ENCODE peak calls at places on chromosome 12, in eight cellular contexts. One of them, this sample, is unnamed.

GRCh38 chr12:47408171-47408871 is 297.5 kb downstream of the RPAP3 start:
- DNase-seq in mesenchymal stem cell: no peak
- DNase-seq in A549: peak; percentile 22
- DNase-seq in suprapubic skin: no peak
- DNase-seq in heart right ventricle: no peak
- DNase-seq in GM23338: peak; percentile 71
- DNase-seq in PC-9: peak; percentile 49
- DNase-seq in tibial artery: no peak
- DNase-seq in this sample: no peak

GRCh38 chr12:99087278-99087677 is 442.2 kb downstream of the APAF1 start:
- DNase-seq in mesenchymal stem cell: no peak
- DNase-seq in A549: no peak
- DNase-seq in suprapubic skin: no peak
- DNase-seq in heart right ventricle: no peak
- DNase-seq in GM23338: peak; percentile 67
- DNase-seq in PC-9: no peak
- DNase-seq in tibial artery: no peak
- DNase-seq in this sample: no peak

GRCh38 chr12:55996201-55996714 is 818 bp upstream of the SUOX start:
- DNase-seq in mesenchymal stem cell: peak; percentile 77
- DNase-seq in A549: peak; percentile 66
- DNase-seq in suprapubic skin: no peak
- DNase-seq in heart right ventricle: no peak
- DNase-seq in GM23338: peak; percentile 77
- DNase-seq in PC-9: peak; percentile 52
- DNase-seq in tibial artery: peak; percentile 65
- DNase-seq in this sample: peak; percentile 68

GRCh38 chr12:131141483-131141882 is 187.8 kb downstream of the ADGRD1 start:
- DNase-seq in mesenchymal stem cell: no peak
- DNase-seq in A549: no peak
- DNase-seq in suprapubic skin: no peak
- DNase-seq in heart right ventricle: no peak
- DNase-seq in GM23338: no peak
- DNase-seq in PC-9: no peak
- DNase-seq in tibial artery: no peak
- DNase-seq in this sample: no peak

GRCh38 chr12:117594481-117594880 is 233.1 kb upstream of the NOS1 start:
- DNase-seq in mesenchymal stem cell: no peak
- DNase-seq in A549: no peak
- DNase-seq in suprapubic skin: no peak
- DNase-seq in heart right ventricle: no peak
- DNase-seq in GM23338: no peak
- DNase-seq in PC-9: no peak
- DNase-seq in tibial artery: no peak
- DNase-seq in this sample: no peak

GRCh38 chr12:104304261-104305004 is 894 bp downstream of the EID3 start:
- DNase-seq in mesenchymal stem cell: no peak
- DNase-seq in A549: no peak
- DNase-seq in suprapubic skin: no peak
- DNase-seq in heart right ventricle: no peak
- DNase-seq in GM23338: no peak
- DNase-seq in PC-9: no peak
- DNase-seq in tibial artery: no peak
- DNase-seq in this sample: no peak

GRCh38 chr12:119383206-119383605 is 48.7 kb downstream of the CCDC60 start:
- DNase-seq in mesenchymal stem cell: no peak
- DNase-seq in A549: no peak
- DNase-seq in suprapubic skin: no peak
- DNase-seq in heart right ventricle: no peak
- DNase-seq in GM23338: no peak
- DNase-seq in PC-9: no peak
- DNase-seq in tibial artery: no peak
- DNase-seq in this sample: no peak

GRCh38 chr12:25051583-25052190 is 102.8 kb upstream of the BCAT1 start:
- DNase-seq in mesenchymal stem cell: no peak
- DNase-seq in A549: no peak
- DNase-seq in suprapubic skin: no peak
- DNase-seq in heart right ventricle: no peak
- DNase-seq in GM23338: no peak
- DNase-seq in PC-9: no peak
- DNase-seq in tibial artery: no peak
- DNase-seq in this sample: no peak

GRCh38 chr12:70196732-70197361 is 46.4 kb upstream of the CNOT2 start:
- DNase-seq in mesenchymal stem cell: peak; percentile 16
- DNase-seq in A549: no peak
- DNase-seq in suprapubic skin: no peak
- DNase-seq in heart right ventricle: no peak
- DNase-seq in GM23338: no peak
- DNase-seq in PC-9: no peak
- DNase-seq in tibial artery: no peak
- DNase-seq in this sample: no peak

GRCh38 chr12:67981236-67982164 is 7.7 kb upstream of the IFNG-AS1 start:
- DNase-seq in mesenchymal stem cell: peak; percentile 70
- DNase-seq in A549: peak; percentile 7
- DNase-seq in suprapubic skin: no peak
- DNase-seq in heart right ventricle: no peak
- DNase-seq in GM23338: no peak
- DNase-seq in PC-9: peak; percentile 35
- DNase-seq in tibial artery: no peak
- DNase-seq in this sample: no peak

DNA sequence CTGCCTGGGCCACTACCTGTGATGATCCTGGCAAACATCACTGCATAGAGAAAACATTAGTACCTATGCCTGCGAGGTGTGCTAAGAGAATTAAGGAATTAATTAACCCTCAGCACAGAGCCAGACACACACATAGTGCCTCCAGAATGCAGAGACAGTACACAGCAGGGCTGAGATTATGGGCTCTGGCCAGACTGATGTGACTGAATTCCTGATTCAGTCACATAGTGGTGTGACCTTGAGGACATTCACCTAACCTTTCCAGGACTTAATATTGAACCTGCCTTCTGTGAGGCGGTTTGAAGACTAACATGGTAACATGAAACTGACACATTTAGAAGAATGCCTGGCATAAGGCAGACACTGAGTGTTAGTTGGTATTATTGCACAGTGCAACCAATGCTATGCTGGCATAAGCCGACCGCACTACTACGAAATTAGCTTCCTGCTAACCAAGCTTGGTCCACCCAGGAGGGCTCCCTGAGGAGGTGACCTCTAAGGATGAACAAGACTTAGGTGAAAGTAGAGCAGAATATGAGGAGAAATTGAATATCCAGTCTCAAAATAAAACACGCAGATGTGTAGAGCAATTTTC is 32.0 kb upstream of the SELPLG start:
- DNase-seq in mesenchymal stem cell: no peak
- DNase-seq in A549: no peak
- DNase-seq in suprapubic skin: no peak
- DNase-seq in heart right ventricle: no peak
- DNase-seq in GM23338: no peak
- DNase-seq in PC-9: no peak
- DNase-seq in tibial artery: no peak
- DNase-seq in this sample: no peak
- H3K4me1 ChIP-seq in mesenchymal stem cell: peaks cover 12% of the 10 kb centered on the region
- H3K4me1 ChIP-seq in A549: peaks cover 61% of the 10 kb centered on the region
- H3K4me1 ChIP-seq in suprapubic skin: peaks cover 61% of the 10 kb centered on the region
- H3K4me1 ChIP-seq in heart right ventricle: peaks cover 51% of the 10 kb centered on the region
- H3K4me1 ChIP-seq in GM23338: no peaks in the 10 kb centered on the region
- H3K4me1 ChIP-seq in PC-9: peaks cover 7% of the 10 kb centered on the region
- H3K4me1 ChIP-seq in tibial artery: peaks cover 50% of the 10 kb centered on the region
- H3K4me1 ChIP-seq in this sample: peaks cover 9% of the 10 kb centered on the region

DNA sequence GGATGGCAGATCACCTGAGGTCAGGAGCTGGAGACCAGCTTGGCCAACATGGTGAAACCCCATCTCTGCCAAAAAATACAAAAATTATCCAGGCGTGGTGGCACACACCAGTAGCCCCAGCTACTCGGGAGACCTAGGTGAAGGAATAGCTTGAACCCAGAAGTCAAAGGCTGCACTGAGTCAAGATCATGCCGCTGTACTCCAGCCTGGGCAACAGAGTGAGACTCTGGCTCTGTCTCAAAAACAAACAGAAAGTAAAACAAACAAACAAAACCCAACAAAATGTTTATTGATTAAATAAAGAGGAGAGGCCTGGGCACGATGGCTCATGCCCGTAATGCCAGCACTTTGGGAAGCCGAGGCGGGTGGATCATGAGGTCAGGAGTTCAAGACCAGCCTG is 5.5 kb downstream of the ZCCHC8 start:
- DNase-seq in mesenchymal stem cell: no peak
- DNase-seq in A549: no peak
- DNase-seq in suprapubic skin: no peak
- DNase-seq in heart right ventricle: no peak
- DNase-seq in GM23338: no peak
- DNase-seq in PC-9: no peak
- DNase-seq in tibial artery: no peak
- DNase-seq in this sample: no peak
- H3K4me1 ChIP-seq in mesenchymal stem cell: peaks cover 5% of the 10 kb centered on the region
- H3K4me1 ChIP-seq in A549: peaks cover 14% of the 10 kb centered on the region
- H3K4me1 ChIP-seq in suprapubic skin: peaks cover 22% of the 10 kb centered on the region
- H3K4me1 ChIP-seq in heart right ventricle: peaks cover 6% of the 10 kb centered on the region
- H3K4me1 ChIP-seq in GM23338: peaks cover 5% of the 10 kb centered on the region
- H3K4me1 ChIP-seq in PC-9: peaks cover 17% of the 10 kb centered on the region
- H3K4me1 ChIP-seq in tibial artery: peaks cover 23% of the 10 kb centered on the region
- H3K4me1 ChIP-seq in this sample: peaks cover 3% of the 10 kb centered on the region

DNA sequence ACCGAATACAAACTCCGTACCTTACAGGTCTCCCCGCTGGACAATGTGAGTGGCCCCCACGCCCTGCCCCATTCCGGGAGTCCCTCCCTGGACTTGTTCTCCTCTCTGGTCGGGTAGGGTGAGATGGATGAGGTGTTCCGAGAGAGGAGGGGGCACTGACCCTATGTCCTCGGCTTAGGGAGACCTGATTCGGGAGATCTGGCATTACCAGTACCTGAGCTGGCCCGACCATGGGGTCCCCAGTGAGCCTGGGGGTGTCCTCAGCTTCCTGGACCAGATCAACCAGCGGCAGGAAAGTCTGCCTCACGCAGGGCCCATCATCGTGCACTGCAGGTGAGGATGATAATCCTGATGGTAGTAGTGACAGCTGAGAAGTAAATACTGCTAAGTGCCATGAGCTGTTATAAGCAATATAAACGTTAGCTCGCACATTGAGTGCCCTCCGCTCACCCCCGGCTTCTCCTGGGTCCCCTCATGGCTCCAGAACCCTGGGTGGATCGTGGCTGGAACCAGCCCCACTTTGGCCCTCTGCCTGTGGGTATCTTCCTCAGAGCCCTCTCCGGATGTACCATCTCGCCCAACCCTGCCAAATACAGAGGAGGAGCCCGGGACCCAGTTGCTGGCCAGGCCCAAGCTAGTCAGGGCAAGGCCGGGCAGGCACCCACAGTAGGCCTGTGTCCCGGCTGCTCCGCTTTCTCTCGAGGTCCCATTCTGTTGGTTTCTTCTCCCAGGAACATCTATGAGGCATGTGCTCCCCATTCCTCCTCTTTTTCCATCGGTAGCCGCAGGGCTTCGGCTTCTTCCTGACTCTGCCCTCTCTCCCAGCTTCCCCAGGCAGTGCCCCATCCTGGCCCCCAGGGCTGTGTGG is 6.8 kb downstream of the PTPN6 start:
- DNase-seq in mesenchymal stem cell: no peak
- DNase-seq in A549: no peak
- DNase-seq in suprapubic skin: no peak
- DNase-seq in heart right ventricle: no peak
- DNase-seq in GM23338: no peak
- DNase-seq in PC-9: no peak
- DNase-seq in tibial artery: no peak
- DNase-seq in this sample: peak; percentile 75
- H3K4me1 ChIP-seq in mesenchymal stem cell: peaks cover 16% of the 10 kb centered on the region
- H3K4me1 ChIP-seq in A549: peaks cover 23% of the 10 kb centered on the region
- H3K4me1 ChIP-seq in suprapubic skin: peaks cover 55% of the 10 kb centered on the region
- H3K4me1 ChIP-seq in heart right ventricle: peaks cover 31% of the 10 kb centered on the region
- H3K4me1 ChIP-seq in GM23338: peaks cover 32% of the 10 kb centered on the region
- H3K4me1 ChIP-seq in PC-9: peaks cover 29% of the 10 kb centered on the region
- H3K4me1 ChIP-seq in tibial artery: peaks cover 21% of the 10 kb centered on the region
- H3K4me1 ChIP-seq in this sample: peaks cover 25% of the 10 kb centered on the region

GRCh38 chr12:11729439-11730150 is 80.1 kb downstream of the ETV6 start:
- DNase-seq in mesenchymal stem cell: no peak
- DNase-seq in A549: no peak
- DNase-seq in suprapubic skin: no peak
- DNase-seq in heart right ventricle: no peak
- DNase-seq in GM23338: no peak
- DNase-seq in PC-9: no peak
- DNase-seq in tibial artery: no peak
- DNase-seq in this sample: no peak
- H3K4me1 ChIP-seq in mesenchymal stem cell: peaks cover 23% of the 10 kb centered on the region
- H3K4me1 ChIP-seq in A549: peaks cover 19% of the 10 kb centered on the region
- H3K4me1 ChIP-seq in suprapubic skin: peaks cover 53% of the 10 kb centered on the region
- H3K4me1 ChIP-seq in heart right ventricle: peaks cover 9% of the 10 kb centered on the region
- H3K4me1 ChIP-seq in GM23338: peaks cover 3% of the 10 kb centered on the region
- H3K4me1 ChIP-seq in PC-9: peaks cover 44% of the 10 kb centered on the region
- H3K4me1 ChIP-seq in tibial artery: peaks cover 84% of the 10 kb centered on the region
- H3K4me1 ChIP-seq in this sample: peaks cover 18% of the 10 kb centered on the region

DNA sequence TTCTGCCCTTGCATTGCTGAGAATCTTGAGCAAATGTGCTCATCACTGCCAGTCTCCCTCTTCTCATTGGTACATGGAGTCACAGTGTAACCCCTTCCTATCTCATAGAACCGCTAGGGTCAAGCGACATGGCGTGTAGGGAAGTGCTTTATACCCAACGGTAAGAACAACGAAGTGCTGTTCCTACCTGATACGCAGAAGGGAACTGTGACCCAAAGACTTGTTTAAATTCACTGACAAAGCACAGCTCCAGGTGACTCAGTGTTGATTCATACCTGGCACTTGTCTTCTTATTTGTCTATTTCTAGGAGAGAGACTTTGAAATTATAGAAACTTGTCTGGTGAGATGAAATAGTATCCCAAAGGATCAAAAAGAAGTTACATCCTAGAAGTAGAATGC is 53.7 kb downstream of the FBXL14 start:
- DNase-seq in mesenchymal stem cell: no peak
- DNase-seq in A549: no peak
- DNase-seq in suprapubic skin: no peak
- DNase-seq in heart right ventricle: no peak
- DNase-seq in GM23338: no peak
- DNase-seq in PC-9: peak; percentile 42
- DNase-seq in tibial artery: no peak
- DNase-seq in this sample: no peak
- H3K4me1 ChIP-seq in mesenchymal stem cell: peaks cover 6% of the 10 kb centered on the region
- H3K4me1 ChIP-seq in A549: peaks cover 9% of the 10 kb centered on the region
- H3K4me1 ChIP-seq in suprapubic skin: peaks cover 11% of the 10 kb centered on the region
- H3K4me1 ChIP-seq in heart right ventricle: no peaks in the 10 kb centered on the region
- H3K4me1 ChIP-seq in GM23338: no peaks in the 10 kb centered on the region
- H3K4me1 ChIP-seq in PC-9: peaks cover 20% of the 10 kb centered on the region
- H3K4me1 ChIP-seq in tibial artery: peaks cover 3% of the 10 kb centered on the region
- H3K4me1 ChIP-seq in this sample: no peaks in the 10 kb centered on the region

GRCh38 chr12:48445538-48445937 is 26.8 kb upstream of the ANP32D start:
- DNase-seq in mesenchymal stem cell: no peak
- DNase-seq in A549: no peak
- DNase-seq in suprapubic skin: no peak
- DNase-seq in heart right ventricle: no peak
- DNase-seq in GM23338: no peak
- DNase-seq in PC-9: no peak
- DNase-seq in tibial artery: no peak
- DNase-seq in this sample: no peak
- H3K4me1 ChIP-seq in mesenchymal stem cell: no peaks in the 10 kb centered on the region
- H3K4me1 ChIP-seq in A549: no peaks in the 10 kb centered on the region
- H3K4me1 ChIP-seq in suprapubic skin: no peaks in the 10 kb centered on the region
- H3K4me1 ChIP-seq in heart right ventricle: peaks cover 9% of the 10 kb centered on the region
- H3K4me1 ChIP-seq in GM23338: peaks cover 9% of the 10 kb centered on the region
- H3K4me1 ChIP-seq in PC-9: no peaks in the 10 kb centered on the region
- H3K4me1 ChIP-seq in tibial artery: no peaks in the 10 kb centered on the region
- H3K4me1 ChIP-seq in this sample: no peaks in the 10 kb centered on the region

GRCh38 chr12:113242560-113242959 is 21.3 kb downstream of the TPCN1 start:
- DNase-seq in mesenchymal stem cell: no peak
- DNase-seq in A549: no peak
- DNase-seq in suprapubic skin: no peak
- DNase-seq in heart right ventricle: no peak
- DNase-seq in GM23338: no peak
- DNase-seq in PC-9: no peak
- DNase-seq in tibial artery: no peak
- DNase-seq in this sample: no peak
- H3K4me1 ChIP-seq in mesenchymal stem cell: peaks cover 61% of the 10 kb centered on the region
- H3K4me1 ChIP-seq in A549: peaks cover 42% of the 10 kb centered on the region
- H3K4me1 ChIP-seq in suprapubic skin: peaks cover 96% of the 10 kb centered on the region
- H3K4me1 ChIP-seq in heart right ventricle: peaks cover 87% of the 10 kb centered on the region
- H3K4me1 ChIP-seq in GM23338: peaks cover 16% of the 10 kb centered on the region
- H3K4me1 ChIP-seq in PC-9: peaks cover 93% of the 10 kb centered on the region
- H3K4me1 ChIP-seq in tibial artery: peaks cover 95% of the 10 kb centered on the region
- H3K4me1 ChIP-seq in this sample: peaks cover 82% of the 10 kb centered on the region